ENCODE peak calls at places on chromosome 14, in nine cellular contexts. S is neuronal stem cell, M is neural progenitor cell, Z is hepatocyte, P is GM23248, A is K562, N is endothelial cell of umbilical vein, D is H9, I is IMR-90. G is an unnamed sample.

GRCh38 chr14:93962701-93963601 is 13.4 kb downstream of the ASB2 start:
- DNase-seq in S (no peak), M (no peak), Z (no peak), P (no peak), A (no peak), N (no peak), D (no peak), I (peak), G (peak)

GRCh38 chr14:99568567-99569560 is 35.1 kb downstream of the CCDC85C start:
- DNase-seq in S (no peak), M (no peak), Z (no peak), P (peak), A (peak), N (peak), D (no peak), I (peak), G (no peak)

GRCh38 chr14:104513641-104514046 is 65.9 kb upstream of the C14orf180 start:
- DNase-seq in S (no peak), M (no peak), Z (no peak), P (no peak), A (no peak), N (no peak), D (no peak), I (no peak), G (no peak)

GRCh38 chr14:76133103-76133502 is 18.6 kb upstream of the GPATCH2L start:
- DNase-seq in S (peak), M (peak), Z (peak), P (peak), A (peak), N (peak), D (peak), I (peak), G (peak)

GRCh38 chr14:64880382-64881121 is 845 bp upstream of the SPTB start:
- DNase-seq in S (peak), M (peak), Z (peak), P (peak), A (peak), N (peak), D (peak), I (no peak), G (no peak)

GRCh38 chr14:105484069-105484996 is 2.4 kb upstream of the CRIP1 start:
- DNase-seq in S (no peak), M (peak), Z (no peak), P (peak), A (no peak), N (peak), D (no peak), I (no peak), G (no peak)

GRCh38 chr14:104870368-104871144 is 5.5 kb downstream of the CEP170B start:
- DNase-seq in S (no peak), M (peak), Z (no peak), P (peak), A (peak), N (no peak), D (peak), I (no peak), G (peak)

GRCh38 chr14:81162941-81163340 is 57.8 kb downstream of the GTF2A1 start:
- DNase-seq in S (no peak), M (no peak), Z (no peak), P (peak), A (no peak), N (no peak), D (no peak), I (peak), G (peak)

GRCh38 chr14:61051046-61051445 is 70.0 kb downstream of the SLC38A6 start:
- DNase-seq in S (no peak), M (peak), Z (peak), P (peak), A (no peak), N (no peak), D (no peak), I (peak), G (no peak)

GRCh38 chr14:81211844-81212243 is 8.9 kb downstream of the GTF2A1 start:
- DNase-seq in S (no peak), M (peak), Z (peak), P (peak), A (no peak), N (peak), D (no peak), I (peak), G (peak)

GRCh38 chr14:84273181-84273580 is 1256.8 kb upstream of the FLRT2 start:
- DNase-seq in S (no peak), M (no peak), Z (no peak), P (no peak), A (no peak), N (peak), D (no peak), I (no peak), G (no peak)

GRCh38 chr14:94213021-94213420 is 38.9 kb downstream of the PPP4R4 start:
- DNase-seq in S (no peak), M (no peak), Z (no peak), P (peak), A (no peak), N (no peak), D (no peak), I (peak), G (no peak)

GRCh38 chr14:33510991-33511390 is 439.9 kb downstream of the EGLN3 start:
- DNase-seq in S (no peak), M (no peak), Z (no peak), P (no peak), A (no peak), N (no peak), D (no peak), I (no peak), G (no peak)

GRCh38 chr14:55059333-55059732 is 7.9 kb downstream of the MAPK1IP1L start:
- DNase-seq in S (no peak), M (no peak), Z (no peak), P (no peak), A (no peak), N (no peak), D (no peak), I (no peak), G (no peak)
- H3K4me2 ChIP-seq in S (no peak), M (no peak), Z (no peak), P (no peak), A (no peak), N (no peak), D (no peak), I (no peak), G (no peak)

GRCh38 chr14:56129092-56129491 is 10.9 kb downstream of the PELI2 start:
- DNase-seq in S (no peak), M (peak), Z (no peak), P (no peak), A (no peak), N (no peak), D (no peak), I (no peak), G (no peak)
- H3K4me2 ChIP-seq in S (no peak), M (peak), Z (no peak), P (no peak), A (no peak), N (no peak), D (no peak), I (no peak), G (no peak)

DNA sequence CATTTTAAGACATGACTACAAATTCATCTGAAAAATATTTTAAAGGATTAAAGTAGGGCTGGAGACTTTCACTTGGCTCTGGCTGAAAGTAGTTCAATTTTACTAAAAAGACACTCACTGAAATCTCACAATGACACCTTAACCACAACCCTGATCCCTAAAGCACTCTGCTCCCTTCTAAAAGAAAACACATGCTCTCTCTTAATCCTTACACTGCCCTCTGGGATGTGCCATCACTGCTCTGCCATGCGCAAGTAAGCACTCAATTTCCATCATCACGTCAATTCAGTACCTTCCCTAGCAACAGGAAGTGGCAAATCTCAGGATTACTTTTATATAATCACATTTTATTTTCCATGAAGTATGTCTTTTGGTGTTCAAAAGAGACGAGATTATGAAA is 7.5 kb downstream of the ATG14 start:
- DNase-seq in S (no peak), M (peak), Z (no peak), P (no peak), A (no peak), N (no peak), D (no peak), I (no peak), G (no peak)
- H3K4me2 ChIP-seq in S (no peak), M (no peak), Z (no peak), P (no peak), A (no peak), N (no peak), D (no peak), I (no peak), G (no peak)

DNA sequence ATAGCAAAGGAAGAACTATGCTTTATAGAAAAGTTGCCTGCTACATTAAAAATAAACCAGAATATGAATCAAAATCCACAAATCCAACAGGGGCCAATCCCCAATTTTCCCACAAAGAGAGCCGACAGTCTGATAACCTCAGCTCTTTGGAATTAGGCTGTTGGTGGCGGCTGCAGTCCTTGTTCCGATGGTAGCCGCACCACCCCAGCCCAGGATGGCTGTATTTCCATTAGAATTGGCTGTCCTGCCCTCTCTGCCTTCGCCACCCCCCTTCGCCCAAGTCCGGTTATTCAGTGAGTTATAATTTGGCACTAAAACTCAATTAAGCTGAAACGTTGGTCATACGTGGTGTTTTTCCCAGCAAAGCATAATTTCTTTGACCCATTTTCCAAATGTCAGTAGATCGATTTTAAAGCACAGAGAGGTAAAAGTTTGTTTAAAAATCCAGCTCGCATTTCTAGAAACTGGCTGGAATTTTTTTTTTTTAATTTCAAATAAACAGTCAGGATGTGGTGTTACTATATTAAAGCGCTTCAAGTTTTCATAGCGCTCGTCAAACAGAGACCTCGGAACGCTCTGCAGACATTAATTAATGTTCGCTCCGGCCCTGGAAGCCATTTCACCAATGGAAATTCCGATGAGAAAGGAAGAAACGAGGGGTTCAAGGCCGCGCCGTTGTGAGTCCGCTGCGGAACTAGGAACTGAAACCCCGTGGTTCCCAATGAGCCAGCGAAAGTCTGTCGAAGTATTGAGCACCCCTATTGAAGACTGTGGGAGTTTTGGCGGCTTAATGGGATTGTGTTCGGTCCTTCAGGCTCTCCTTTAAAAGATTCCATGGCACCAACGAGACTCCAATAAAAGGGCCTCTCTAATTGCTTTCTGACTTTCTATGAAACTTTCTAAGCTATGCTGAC is 104.8 kb upstream of the DIO3 start:
- DNase-seq in S (peak), M (peak), Z (no peak), P (no peak), A (no peak), N (no peak), D (peak), I (no peak), G (no peak)
- H3K4me2 ChIP-seq in S (no peak), M (peak), Z (peak), P (no peak), A (no peak), N (no peak), D (peak), I (no peak), G (no peak)

DNA sequence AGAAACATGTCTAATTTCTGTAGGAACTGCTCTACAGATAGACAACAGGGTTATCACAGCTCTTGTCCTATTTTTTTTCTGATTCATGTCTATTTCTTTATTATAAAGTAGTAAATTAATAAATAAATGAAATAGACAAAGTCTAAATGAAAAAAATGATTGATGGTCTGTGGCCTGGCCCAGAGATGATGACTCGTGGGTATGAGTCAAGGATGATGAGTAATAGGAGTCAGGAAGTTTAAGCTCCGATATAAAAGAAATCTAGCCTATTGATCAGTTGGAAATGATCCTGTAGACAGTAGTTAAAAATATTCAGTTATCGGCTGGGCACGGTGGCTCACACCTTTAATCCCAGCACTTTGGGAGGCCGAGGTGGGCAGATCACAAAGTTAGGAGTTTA is 90.6 kb upstream of the RTL1 start:
- DNase-seq in S (no peak), M (no peak), Z (no peak), P (peak), A (no peak), N (peak), D (no peak), I (peak), G (no peak)
- H3K4me2 ChIP-seq in S (no peak), M (no peak), Z (no peak), P (no peak), A (no peak), N (no peak), D (no peak), I (no peak), G (no peak)

G was measured in OCI-LY7.